ENCODE peak calls at places on chromosome 14, in eight cellular contexts. P is Peyer's patch; S is C1 segment of cervical spinal cord; Q is prostate gland; K is aorta; R is H9; D is stimulated activated CD4-positive, alpha-beta T cell treated with anti-CD3 and anti-CD28 coated beads, Interleukin-15, amount 100 ng/mL, for 24 hours; U is cardiac fibroblast. B is an unnamed sample.

GRCh38 chr14:47852278-47852677 is 176.9 kb upstream of the MDGA2 start:
- DNase-seq in P (no peak), S (no peak), Q (no peak), K (no peak), R (no peak), D (no peak), U (no peak), B (no peak)

GRCh38 chr14:60720962-60721330 is 3.2 kb downstream of the SIX4 start:
- DNase-seq in P (no peak), S (no peak), Q (no peak), K (no peak), R (no peak), D (no peak), U (no peak), B (no peak)

GRCh38 chr14:32319368-32320049 is 9.6 kb upstream of the AKAP6 start:
- DNase-seq in P (no peak), S (no peak), Q (no peak), K (no peak), R (no peak), D (no peak), U (peak), B (no peak)

GRCh38 chr14:69079188-69079742 is 73.7 kb downstream of the DCAF5 start:
- DNase-seq in P (no peak), S (no peak), Q (no peak), K (no peak), R (no peak), D (no peak), U (peak), B (no peak)

GRCh38 chr14:71380271-71380670 is 473.0 kb downstream of the PCNX1 start:
- DNase-seq in P (no peak), S (no peak), Q (no peak), K (no peak), R (no peak), D (no peak), U (peak), B (no peak)

GRCh38 chr14:61860294-61860918 is 98.2 kb downstream of the SNAPC1 start:
- DNase-seq in P (no peak), S (no peak), Q (no peak), K (no peak), R (peak), D (peak), U (peak), B (no peak)

GRCh38 chr14:104448321-104448720 is 131.2 kb upstream of the C14orf180 start:
- DNase-seq in P (no peak), S (no peak), Q (no peak), K (no peak), R (no peak), D (no peak), U (no peak), B (no peak)

GRCh38 chr14:93081875-93082570 is 33.7 kb downstream of the ITPK1 start:
- DNase-seq in P (no peak), S (no peak), Q (no peak), K (no peak), R (no peak), D (peak), U (no peak), B (no peak)

GRCh38 chr14:73743431-73743931 is 29.3 kb upstream of the PNMA1 start:
- DNase-seq in P (peak), S (no peak), Q (no peak), K (no peak), R (peak), D (peak), U (peak), B (no peak)

GRCh38 chr14:90785474-90785873 is 30.8 kb downstream of the TTC7B start:
- DNase-seq in P (no peak), S (peak), Q (no peak), K (peak), R (peak), D (no peak), U (peak), B (no peak)

GRCh38 chr14:72879431-72879830 is 14.5 kb downstream of the DPF3 start:
- DNase-seq in P (no peak), S (no peak), Q (no peak), K (no peak), R (no peak), D (no peak), U (no peak), B (no peak)

GRCh38 chr14:94177806-94178205 is 3.7 kb downstream of the PPP4R4 start:
- DNase-seq in P (no peak), S (no peak), Q (no peak), K (no peak), R (no peak), D (no peak), U (no peak), B (no peak)

GRCh38 chr14:90281261-90281660 is 24.9 kb downstream of the PSMC1 start:
- DNase-seq in P (no peak), S (no peak), Q (no peak), K (no peak), R (no peak), D (no peak), U (peak), B (peak)

GRCh38 chr14:91356218-91356763 is 61.3 kb downstream of the CCDC88C start:
- DNase-seq in P (peak), S (no peak), Q (no peak), K (peak), R (no peak), D (no peak), U (no peak), B (no peak)

GRCh38 chr14:39704581-39704980 is 272.3 kb upstream of the FBXO33 start:
- DNase-seq in P (no peak), S (no peak), Q (no peak), K (no peak), R (no peak), D (no peak), U (no peak), B (no peak)

GRCh38 chr14:73751157-73751691 is 37.0 kb upstream of the PNMA1 start:
- DNase-seq in P (peak), S (no peak), Q (no peak), K (no peak), R (peak), D (no peak), U (no peak), B (no peak)

GRCh38 chr14:60508707-60509437 is at the start of gene SIX6:
- DNase-seq in P (no peak), S (no peak), Q (no peak), K (peak), R (peak), D (peak), U (no peak), B (no peak)

GRCh38 chr14:76273346-76273745 is 102.6 kb upstream of the ESRRB start:
- DNase-seq in P (no peak), S (no peak), Q (no peak), K (no peak), R (peak), D (no peak), U (no peak), B (no peak)

GRCh38 chr14:33839193-33840076 is 111.4 kb downstream of the EGLN3 start:
- DNase-seq in P (no peak), S (no peak), Q (peak), K (peak), R (no peak), D (peak), U (peak), B (peak)

GRCh38 chr14:97517566-97518234 is 720.5 kb downstream of the VRK1 start:
- DNase-seq in P (no peak), S (no peak), Q (no peak), K (no peak), R (no peak), D (no peak), U (no peak), B (no peak)

GRCh38 chr14:30957813-30958370 is 67.6 kb upstream of the AP4S1 start:
- DNase-seq in P (no peak), S (no peak), Q (no peak), K (no peak), R (no peak), D (no peak), U (no peak), B (no peak)

B was measured in stromal cell of bone marrow.